ENCODE peak calls at places on chromosomes 16 and 17, in seven cellular contexts. One of them, this sample, is unnamed.

GRCh38 chr17:8619294-8619693 is 11.2 kb downstream of the MYH10 start:
- DNase-seq in lung: no peak
- DNase-seq in NCI-H1694 treated with DMSO at 0.1 percent for 48 hours: no peak
- DNase-seq in nephron progenitor cell: no peak
- DNase-seq in naive thymus-derived CD8-positive, alpha-beta T cell: no peak
- DNase-seq in HFF-Myc: no peak
- DNase-seq in astrocyte of the cerebellum: peak; percentile 56
- DNase-seq in this sample: no peak

GRCh38 chr17:8022358-8023038 is 16.4 kb upstream of the ALOX15B start:
- DNase-seq in lung: no peak
- DNase-seq in naive thymus-derived CD8-positive, alpha-beta T cell: no peak
- DNase-seq in HFF-Myc: no peak
- DNase-seq in astrocyte of the cerebellum: no peak
- DNase-seq in nephron progenitor cell: no peak
- DNase-seq in NCI-H1694 treated with DMSO at 0.1 percent for 48 hours: no peak
- DNase-seq in this sample: no peak

GRCh38 chr16:4115209-4115940 is 867 bp downstream of the ADCY9 start:
- DNase-seq in HFF-Myc: no peak
- DNase-seq in nephron progenitor cell: peak; percentile 75
- DNase-seq in naive thymus-derived CD8-positive, alpha-beta T cell: peak; percentile 50
- DNase-seq in lung: no peak
- DNase-seq in NCI-H1694 treated with DMSO at 0.1 percent for 48 hours: peak; percentile 4
- DNase-seq in astrocyte of the cerebellum: no peak
- DNase-seq in this sample: peak; percentile 55

GRCh38 chr17:31650756-31651520 is 208.1 kb downstream of the COPRS start:
- DNase-seq in astrocyte of the cerebellum: no peak
- DNase-seq in HFF-Myc: no peak
- DNase-seq in NCI-H1694 treated with DMSO at 0.1 percent for 48 hours: no peak
- DNase-seq in naive thymus-derived CD8-positive, alpha-beta T cell: no peak
- DNase-seq in nephron progenitor cell: no peak
- DNase-seq in lung: no peak
- DNase-seq in this sample: no peak

GRCh38 chr16:84933774-84934571 is 77.4 kb downstream of the ZDHHC7 start:
- DNase-seq in NCI-H1694 treated with DMSO at 0.1 percent for 48 hours: no peak
- DNase-seq in HFF-Myc: no peak
- DNase-seq in nephron progenitor cell: no peak
- DNase-seq in lung: no peak
- DNase-seq in naive thymus-derived CD8-positive, alpha-beta T cell: no peak
- DNase-seq in astrocyte of the cerebellum: no peak
- DNase-seq in this sample: peak; percentile 86

GRCh38 chr17:4545217-4545951 is 9.8 kb downstream of the MYBBP1A start:
- DNase-seq in HFF-Myc: no peak
- DNase-seq in naive thymus-derived CD8-positive, alpha-beta T cell: no peak
- DNase-seq in NCI-H1694 treated with DMSO at 0.1 percent for 48 hours: no peak
- DNase-seq in astrocyte of the cerebellum: no peak
- DNase-seq in lung: no peak
- DNase-seq in nephron progenitor cell: no peak
- DNase-seq in this sample: peak; percentile 15

GRCh38 chr17:73194514-73195222 is 1.8 kb downstream of the COG1 start:
- DNase-seq in lung: no peak
- DNase-seq in astrocyte of the cerebellum: peak; percentile 24
- DNase-seq in nephron progenitor cell: no peak
- DNase-seq in naive thymus-derived CD8-positive, alpha-beta T cell: no peak
- DNase-seq in NCI-H1694 treated with DMSO at 0.1 percent for 48 hours: no peak
- DNase-seq in HFF-Myc: no peak
- DNase-seq in this sample: no peak

GRCh38 chr16:67782567-67783352 is 23.6 kb downstream of the RANBP10 start:
- DNase-seq in lung: peak; percentile 32
- DNase-seq in naive thymus-derived CD8-positive, alpha-beta T cell: no peak
- DNase-seq in NCI-H1694 treated with DMSO at 0.1 percent for 48 hours: no peak
- DNase-seq in astrocyte of the cerebellum: no peak
- DNase-seq in HFF-Myc: no peak
- DNase-seq in nephron progenitor cell: no peak
- DNase-seq in this sample: no peak

GRCh38 chr16:17972460-17972943 is 364.0 kb downstream of the NPIPA8 start:
- DNase-seq in lung: no peak
- DNase-seq in HFF-Myc: no peak
- DNase-seq in NCI-H1694 treated with DMSO at 0.1 percent for 48 hours: no peak
- DNase-seq in astrocyte of the cerebellum: no peak
- DNase-seq in nephron progenitor cell: peak; percentile 63
- DNase-seq in naive thymus-derived CD8-positive, alpha-beta T cell: no peak
- DNase-seq in this sample: no peak

GRCh38 chr16:73047221-73047535 is 750 bp downstream of the ZFHX3 start:
- DNase-seq in naive thymus-derived CD8-positive, alpha-beta T cell: no peak
- DNase-seq in lung: no peak
- DNase-seq in nephron progenitor cell: no peak
- DNase-seq in HFF-Myc: no peak
- DNase-seq in astrocyte of the cerebellum: no peak
- DNase-seq in NCI-H1694 treated with DMSO at 0.1 percent for 48 hours: no peak
- DNase-seq in this sample: no peak

GRCh38 chr16:1871974-1872635 is at the start of gene MEIOB:
- DNase-seq in lung: peak; percentile 55
- DNase-seq in HFF-Myc: no peak
- DNase-seq in naive thymus-derived CD8-positive, alpha-beta T cell: peak; percentile 27
- DNase-seq in astrocyte of the cerebellum: no peak
- DNase-seq in NCI-H1694 treated with DMSO at 0.1 percent for 48 hours: no peak
- DNase-seq in nephron progenitor cell: peak; percentile 70
- DNase-seq in this sample: peak; percentile 35

GRCh38 chr17:74176546-74177001 is 26.9 kb upstream of the RPL38 start:
- DNase-seq in lung: peak; percentile 49
- DNase-seq in astrocyte of the cerebellum: peak; percentile 34
- DNase-seq in nephron progenitor cell: peak; percentile 77
- DNase-seq in HFF-Myc: no peak
- DNase-seq in NCI-H1694 treated with DMSO at 0.1 percent for 48 hours: peak; percentile 93
- DNase-seq in naive thymus-derived CD8-positive, alpha-beta T cell: peak; percentile 29
- DNase-seq in this sample: peak; percentile 67

GRCh38 chr17:37465058-37465616 is 24.6 kb upstream of the DUSP14 start:
- DNase-seq in nephron progenitor cell: no peak
- DNase-seq in astrocyte of the cerebellum: no peak
- DNase-seq in naive thymus-derived CD8-positive, alpha-beta T cell: no peak
- DNase-seq in lung: no peak
- DNase-seq in NCI-H1694 treated with DMSO at 0.1 percent for 48 hours: no peak
- DNase-seq in HFF-Myc: no peak
- DNase-seq in this sample: no peak

GRCh38 chr16:49951568-49952195 is 73.3 kb upstream of the CNEP1R1 start:
- DNase-seq in naive thymus-derived CD8-positive, alpha-beta T cell: no peak
- DNase-seq in astrocyte of the cerebellum: no peak
- DNase-seq in NCI-H1694 treated with DMSO at 0.1 percent for 48 hours: no peak
- DNase-seq in HFF-Myc: no peak
- DNase-seq in nephron progenitor cell: no peak
- DNase-seq in lung: no peak
- DNase-seq in this sample: no peak

GRCh38 chr17:81528651-81529436 is 667 bp downstream of the FSCN2 start:
- DNase-seq in astrocyte of the cerebellum: no peak
- DNase-seq in lung: no peak
- DNase-seq in nephron progenitor cell: no peak
- DNase-seq in NCI-H1694 treated with DMSO at 0.1 percent for 48 hours: no peak
- DNase-seq in naive thymus-derived CD8-positive, alpha-beta T cell: no peak
- DNase-seq in HFF-Myc: no peak
- DNase-seq in this sample: no peak

GRCh38 chr16:25108054-25108453 is 3.5 kb upstream of the LCMT1 start:
- DNase-seq in lung: no peak
- DNase-seq in astrocyte of the cerebellum: no peak
- DNase-seq in naive thymus-derived CD8-positive, alpha-beta T cell: peak; percentile 72
- DNase-seq in NCI-H1694 treated with DMSO at 0.1 percent for 48 hours: no peak
- DNase-seq in nephron progenitor cell: no peak
- DNase-seq in HFF-Myc: no peak
- DNase-seq in this sample: no peak

GRCh38 chr17:5362162-5362811 is 57.2 kb downstream of the NUP88 start:
- DNase-seq in naive thymus-derived CD8-positive, alpha-beta T cell: no peak
- DNase-seq in lung: no peak
- DNase-seq in NCI-H1694 treated with DMSO at 0.1 percent for 48 hours: no peak
- DNase-seq in HFF-Myc: no peak
- DNase-seq in nephron progenitor cell: no peak
- DNase-seq in astrocyte of the cerebellum: no peak
- DNase-seq in this sample: no peak

GRCh38 chr17:44924107-44924544 is 8.8 kb upstream of the GFAP start:
- DNase-seq in lung: no peak
- DNase-seq in naive thymus-derived CD8-positive, alpha-beta T cell: no peak
- DNase-seq in HFF-Myc: no peak
- DNase-seq in NCI-H1694 treated with DMSO at 0.1 percent for 48 hours: no peak
- DNase-seq in nephron progenitor cell: no peak
- DNase-seq in astrocyte of the cerebellum: no peak
- DNase-seq in this sample: no peak

GRCh38 chr16:85354623-85355514 is 242.6 kb upstream of the CIBAR2 start:
- DNase-seq in nephron progenitor cell: peak; percentile 75
- DNase-seq in naive thymus-derived CD8-positive, alpha-beta T cell: no peak
- DNase-seq in NCI-H1694 treated with DMSO at 0.1 percent for 48 hours: no peak
- DNase-seq in HFF-Myc: peak; percentile 91
- DNase-seq in lung: no peak
- DNase-seq in astrocyte of the cerebellum: peak; percentile 60
- DNase-seq in this sample: no peak

GRCh38 chr17:2797632-2798031 is 1.4 kb downstream of the RAP1GAP2 start:
- DNase-seq in nephron progenitor cell: no peak
- DNase-seq in lung: no peak
- DNase-seq in NCI-H1694 treated with DMSO at 0.1 percent for 48 hours: peak; percentile 62
- DNase-seq in astrocyte of the cerebellum: no peak
- DNase-seq in HFF-Myc: no peak
- DNase-seq in naive thymus-derived CD8-positive, alpha-beta T cell: no peak
- DNase-seq in this sample: no peak

GRCh38 chr17:82106697-82107305 is 8.8 kb upstream of the FASN start:
- DNase-seq in nephron progenitor cell: no peak
- DNase-seq in naive thymus-derived CD8-positive, alpha-beta T cell: no peak
- DNase-seq in astrocyte of the cerebellum: no peak
- DNase-seq in lung: no peak
- DNase-seq in HFF-Myc: no peak
- DNase-seq in NCI-H1694 treated with DMSO at 0.1 percent for 48 hours: no peak
- DNase-seq in this sample: no peak

GRCh38 chr16:76226481-76226880 is 50.7 kb upstream of the CNTNAP4 start:
- DNase-seq in NCI-H1694 treated with DMSO at 0.1 percent for 48 hours: no peak
- DNase-seq in lung: no peak
- DNase-seq in astrocyte of the cerebellum: no peak
- DNase-seq in naive thymus-derived CD8-positive, alpha-beta T cell: no peak
- DNase-seq in nephron progenitor cell: no peak
- DNase-seq in HFF-Myc: no peak
- DNase-seq in this sample: no peak

GRCh38 chr17:80949451-80950421 is 41.9 kb upstream of the CHMP6 start:
- DNase-seq in naive thymus-derived CD8-positive, alpha-beta T cell: no peak
- DNase-seq in NCI-H1694 treated with DMSO at 0.1 percent for 48 hours: peak; percentile 20
- DNase-seq in nephron progenitor cell: no peak
- DNase-seq in astrocyte of the cerebellum: no peak
- DNase-seq in HFF-Myc: no peak
- DNase-seq in lung: no peak
- DNase-seq in this sample: peak; percentile 49

This sample was measured in pancreas.